ENCODE peak calls at places on chromosomes 6 and 20, in four cellular contexts. One of them, this sample, is unnamed.
A peak's percentile ranks its signal among the peaks of the same experiment; 100 is the strongest.

GRCh38 chr6:157005940-157006339 is 228.8 kb downstream of the ARID1B start:
- ATAC-seq in upper lobe of left lung: no peak
- ATAC-seq in HepG2: no peak
- ATAC-seq in A549: no peak
- ATAC-seq in this sample: no peak

GRCh38 chr6:44260451-44261297 is 3.3 kb upstream of the SLC35B2 start:
- ATAC-seq in upper lobe of left lung: no peak
- ATAC-seq in HepG2: no peak
- ATAC-seq in A549: no peak
- ATAC-seq in this sample: no peak

GRCh38 chr20:23032056-23032455 is 3.1 kb upstream of the SSTR4 start:
- ATAC-seq in upper lobe of left lung: no peak
- ATAC-seq in HepG2: no peak
- ATAC-seq in A549: no peak
- ATAC-seq in this sample: no peak

GRCh38 chr6:167748458-167749379 is 78.0 kb upstream of the AFDN start:
- ATAC-seq in upper lobe of left lung: no peak
- ATAC-seq in HepG2: peak; percentile 77
- ATAC-seq in A549: no peak
- ATAC-seq in this sample: no peak

GRCh38 chr6:161618816-161619454 is 345.1 kb upstream of the AGPAT4 start:
- ATAC-seq in upper lobe of left lung: no peak
- ATAC-seq in HepG2: peak; percentile 93
- ATAC-seq in A549: peak; percentile 94
- ATAC-seq in this sample: no peak

GRCh38 chr6:25872804-25873203 is 1.2 kb downstream of the SLC17A3 start:
- ATAC-seq in upper lobe of left lung: no peak
- ATAC-seq in HepG2: peak; percentile 60
- ATAC-seq in A549: no peak
- ATAC-seq in this sample: no peak

GRCh38 chr6:37507690-37508421 is 8.2 kb upstream of the CCDC167 start:
- ATAC-seq in upper lobe of left lung: no peak
- ATAC-seq in HepG2: no peak
- ATAC-seq in A549: no peak
- ATAC-seq in this sample: no peak

GRCh38 chr6:2770171-2770570 is 5.0 kb downstream of the WRNIP1 start:
- ATAC-seq in upper lobe of left lung: no peak
- ATAC-seq in HepG2: no peak
- ATAC-seq in A549: no peak
- ATAC-seq in this sample: no peak

GRCh38 chr20:63599396-63600050 is 25.5 kb upstream of the HELZ2 start:
- ATAC-seq in upper lobe of left lung: no peak
- ATAC-seq in HepG2: no peak
- ATAC-seq in A549: no peak
- ATAC-seq in this sample: no peak

GRCh38 chr20:19211661-19212523 is 550 bp upstream of the SLC24A3 start:
- ATAC-seq in upper lobe of left lung: peak; percentile 58
- ATAC-seq in HepG2: peak; percentile 12
- ATAC-seq in A549: peak; percentile 16
- ATAC-seq in this sample: peak; percentile 44

GRCh38 chr20:25533920-25534700 is 51.2 kb downstream of the NINL start:
- ATAC-seq in upper lobe of left lung: no peak
- ATAC-seq in HepG2: no peak
- ATAC-seq in A549: no peak
- ATAC-seq in this sample: no peak

GRCh38 chr20:22475662-22476061 is 108.7 kb downstream of the FOXA2 start:
- ATAC-seq in upper lobe of left lung: no peak
- ATAC-seq in HepG2: no peak
- ATAC-seq in A549: no peak
- ATAC-seq in this sample: no peak

GRCh38 chr6:88872962-88873361 is 90.5 kb downstream of the RNGTT start:
- ATAC-seq in upper lobe of left lung: no peak
- ATAC-seq in HepG2: no peak
- ATAC-seq in A549: no peak
- ATAC-seq in this sample: no peak

GRCh38 chr6:114989279-114989964 is 646.6 kb upstream of the HS3ST5 start:
- ATAC-seq in upper lobe of left lung: no peak
- ATAC-seq in HepG2: no peak
- ATAC-seq in A549: no peak
- ATAC-seq in this sample: no peak

GRCh38 chr20:41643504-41643938 is 25.3 kb upstream of the CHD6 start:
- ATAC-seq in upper lobe of left lung: peak; percentile 58
- ATAC-seq in HepG2: peak; percentile 96
- ATAC-seq in A549: peak; percentile 86
- ATAC-seq in this sample: no peak

GRCh38 chr6:117513174-117513573 is 30.7 kb downstream of the DCBLD1 start:
- ATAC-seq in upper lobe of left lung: no peak
- ATAC-seq in HepG2: no peak
- ATAC-seq in A549: peak; percentile 30
- ATAC-seq in this sample: no peak

GRCh38 chr6:51959744-51960383 is 127.5 kb downstream of the PKHD1 start:
- ATAC-seq in upper lobe of left lung: peak; percentile 46
- ATAC-seq in HepG2: peak; percentile 97
- ATAC-seq in A549: peak; percentile 78
- ATAC-seq in this sample: no peak

GRCh38 chr6:6483168-6483567 is 105.4 kb upstream of the LY86 start:
- ATAC-seq in upper lobe of left lung: no peak
- ATAC-seq in HepG2: no peak
- ATAC-seq in A549: no peak
- ATAC-seq in this sample: no peak

GRCh38 chr20:17611540-17612286 is 41.8 kb downstream of the DSTN start:
- ATAC-seq in upper lobe of left lung: peak; percentile 24
- ATAC-seq in HepG2: peak; percentile 14
- ATAC-seq in A549: peak; percentile 20
- ATAC-seq in this sample: peak; percentile 4

GRCh38 chr6:167298166-167298565 is 7.1 kb downstream of the UNC93A start:
- ATAC-seq in upper lobe of left lung: no peak
- ATAC-seq in HepG2: no peak
- ATAC-seq in A549: no peak
- ATAC-seq in this sample: no peak

GRCh38 chr6:155246825-155247224 is 17.0 kb upstream of the CLDN20 start:
- ATAC-seq in upper lobe of left lung: no peak
- ATAC-seq in HepG2: no peak
- ATAC-seq in A549: no peak
- ATAC-seq in this sample: no peak

GRCh38 chr6:155245193-155245592 is 18.6 kb upstream of the CLDN20 start:
- ATAC-seq in upper lobe of left lung: no peak
- ATAC-seq in HepG2: no peak
- ATAC-seq in A549: no peak
- ATAC-seq in this sample: no peak

GRCh38 chr6:155248021-155249001 is 15.5 kb upstream of the CLDN20 start:
- ATAC-seq in upper lobe of left lung: peak; percentile 94
- ATAC-seq in HepG2: peak; percentile 51
- ATAC-seq in A549: peak; percentile 49
- ATAC-seq in this sample: peak; percentile 67

GRCh38 chr6:155245871-155246270 is 17.9 kb upstream of the CLDN20 start:
- ATAC-seq in upper lobe of left lung: no peak
- ATAC-seq in HepG2: no peak
- ATAC-seq in A549: no peak
- ATAC-seq in this sample: no peak

DNA sequence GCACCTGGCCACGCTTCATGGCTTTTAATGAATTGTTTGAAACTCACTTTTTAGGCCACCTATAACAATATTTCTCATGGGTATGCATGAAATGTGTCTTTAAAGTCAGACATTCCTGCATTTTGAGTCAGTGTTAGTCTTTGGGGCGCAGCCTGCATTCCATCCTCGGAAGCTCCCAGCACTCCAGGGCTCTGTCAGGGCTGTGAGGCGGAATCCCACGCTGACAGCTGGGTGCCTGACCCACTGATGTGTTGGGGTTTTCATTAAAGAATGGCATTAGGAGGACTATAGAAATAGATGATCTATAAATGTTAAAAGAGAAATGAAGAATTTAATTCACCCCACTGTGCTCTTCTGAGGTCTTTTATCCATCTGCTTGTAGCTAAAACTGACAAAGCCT is 16.2 kb upstream of the CLDN20 start:
- ATAC-seq in upper lobe of left lung: peak; percentile 45
- ATAC-seq in HepG2: no peak
- ATAC-seq in A549: peak; percentile 87
- ATAC-seq in this sample: no peak
- TF ChIP-seq EP300 in upper lobe of left lung: no peak
- TF ChIP-seq EP300 in HepG2: no peak
- TF ChIP-seq EP300 in A549: no peak
- TF ChIP-seq EP300 in this sample: no peak

GRCh38 chr20:57468523-57469417 is 56.2 kb downstream of the CTCFL start:
- ATAC-seq in upper lobe of left lung: no peak
- ATAC-seq in HepG2: no peak
- ATAC-seq in A549: no peak
- ATAC-seq in this sample: no peak

GRCh38 chr20:57467742-57468141 is 57.2 kb downstream of the CTCFL start:
- ATAC-seq in upper lobe of left lung: no peak
- ATAC-seq in HepG2: no peak
- ATAC-seq in A549: no peak
- ATAC-seq in this sample: no peak

GRCh38 chr20:57464642-57465211 is 60.2 kb downstream of the CTCFL start:
- ATAC-seq in upper lobe of left lung: peak; percentile 38
- ATAC-seq in HepG2: peak; percentile 91
- ATAC-seq in A549: peak; percentile 73
- ATAC-seq in this sample: peak; percentile 48

GRCh38 chr20:57465486-57465885 is 59.5 kb downstream of the CTCFL start:
- ATAC-seq in upper lobe of left lung: no peak
- ATAC-seq in HepG2: no peak
- ATAC-seq in A549: no peak
- ATAC-seq in this sample: no peak

GRCh38 chr20:57465943-57466342 is 59.0 kb downstream of the CTCFL start:
- ATAC-seq in upper lobe of left lung: no peak
- ATAC-seq in HepG2: no peak
- ATAC-seq in A549: no peak
- ATAC-seq in this sample: no peak
- TF ChIP-seq CTCF in upper lobe of left lung: no peak
- TF ChIP-seq CTCF in HepG2: no peak
- TF ChIP-seq CTCF in A549: no peak
- TF ChIP-seq CTCF in this sample: no peak

GRCh38 chr6:158026054-158026900 is 44.6 kb downstream of the SYNJ2 start:
- ATAC-seq in upper lobe of left lung: peak; percentile 77
- ATAC-seq in HepG2: peak; percentile 46
- ATAC-seq in A549: peak; percentile 87
- ATAC-seq in this sample: peak; percentile 84
- TF ChIP-seq EP300 in upper lobe of left lung: no peak
- TF ChIP-seq EP300 in HepG2: no peak
- TF ChIP-seq EP300 in A549: peak; percentile 77
- TF ChIP-seq EP300 in this sample: no peak

DNA sequence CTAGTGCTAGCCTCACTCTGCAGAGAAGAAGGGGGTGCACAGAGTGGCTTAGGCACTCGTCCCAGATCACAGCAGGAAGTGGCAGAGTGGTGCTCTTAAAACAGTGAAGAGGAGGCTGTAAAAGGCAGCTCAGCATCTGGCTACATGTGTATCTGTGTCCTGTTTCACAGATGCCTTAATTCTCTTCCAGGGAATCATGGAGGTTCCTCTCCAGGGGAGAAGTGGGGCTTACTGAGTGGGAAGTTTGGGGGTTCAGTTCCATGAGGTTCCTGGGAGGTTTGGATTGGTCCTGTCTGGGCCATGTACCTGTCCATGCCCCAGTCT is 133.9 kb upstream of the KCNG1 start:
- ATAC-seq in upper lobe of left lung: no peak
- ATAC-seq in HepG2: no peak
- ATAC-seq in A549: no peak
- ATAC-seq in this sample: no peak
- TF ChIP-seq CTCF in upper lobe of left lung: no peak
- TF ChIP-seq CTCF in HepG2: no peak
- TF ChIP-seq CTCF in A549: no peak
- TF ChIP-seq CTCF in this sample: no peak

GRCh38 chr6:133951227-133951626 is 1.8 kb upstream of the TBPL1 start:
- ATAC-seq in upper lobe of left lung: no peak
- ATAC-seq in HepG2: no peak
- ATAC-seq in A549: no peak
- ATAC-seq in this sample: no peak

GRCh38 chr6:133953634-133954415 is 801 bp downstream of the TBPL1 start:
- ATAC-seq in upper lobe of left lung: no peak
- ATAC-seq in HepG2: peak; percentile 0
- ATAC-seq in A549: no peak
- ATAC-seq in this sample: no peak

GRCh38 chr6:133951881-133952814 is 876 bp upstream of the TBPL1 start:
- ATAC-seq in upper lobe of left lung: peak; percentile 69
- ATAC-seq in HepG2: peak; percentile 79
- ATAC-seq in A549: peak; percentile 83
- ATAC-seq in this sample: peak; percentile 46

GRCh38 chr6:133955136-133955576 is 2.1 kb downstream of the TBPL1 start:
- ATAC-seq in upper lobe of left lung: no peak
- ATAC-seq in HepG2: no peak
- ATAC-seq in A549: no peak
- ATAC-seq in this sample: no peak

DNA sequence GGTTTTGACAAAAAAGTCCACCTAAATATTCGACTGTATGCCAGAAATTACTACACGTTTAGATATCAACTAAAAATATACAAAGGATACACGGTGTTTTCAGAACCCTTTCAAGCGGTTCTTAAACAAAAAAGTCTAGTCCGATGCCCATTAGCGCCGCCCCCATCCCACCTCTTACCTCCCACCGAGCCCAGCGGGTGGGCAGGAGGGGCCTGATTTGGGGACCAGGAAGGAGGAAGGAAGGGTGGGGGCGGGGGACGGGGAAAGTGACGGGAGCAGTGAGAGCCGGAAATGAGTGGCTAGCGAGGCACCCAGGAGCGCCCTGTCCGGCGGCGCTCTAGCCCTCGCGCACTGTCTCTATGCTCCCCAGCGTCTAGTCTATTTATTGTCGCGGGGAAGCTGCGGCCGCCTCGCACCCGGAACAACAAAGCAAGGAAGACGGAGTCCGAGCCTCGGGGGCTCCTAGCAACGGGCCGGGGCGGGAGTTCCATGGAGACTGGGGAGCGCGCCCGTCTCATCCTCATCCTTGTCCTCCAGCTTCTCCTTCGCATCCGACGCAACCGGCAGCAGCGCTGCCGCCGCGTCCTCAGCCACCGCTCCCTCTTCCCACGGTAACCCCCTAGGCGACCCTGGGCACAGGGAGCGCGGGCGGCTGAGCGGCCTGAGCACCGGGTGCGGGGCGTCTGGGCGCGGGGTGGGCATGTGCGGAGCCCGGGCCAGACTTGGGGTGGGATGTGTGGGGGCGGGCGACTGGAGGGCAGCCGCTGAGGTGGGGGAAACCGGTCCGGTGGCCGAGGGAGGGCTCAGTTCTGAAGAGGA is at the start of gene TBPL1:
- ATAC-seq in upper lobe of left lung: peak; percentile 98
- ATAC-seq in HepG2: peak; percentile 97
- ATAC-seq in A549: peak; percentile 93
- ATAC-seq in this sample: peak; percentile 97
- TF ChIP-seq EP300 in upper lobe of left lung: no peak
- TF ChIP-seq EP300 in HepG2: no peak
- TF ChIP-seq EP300 in A549: no peak
- TF ChIP-seq EP300 in this sample: no peak

GRCh38 chr6:47733879-47734558 is 35.6 kb downstream of the ADGRF4 start:
- ATAC-seq in upper lobe of left lung: no peak
- ATAC-seq in HepG2: peak; percentile 73
- ATAC-seq in A549: no peak
- ATAC-seq in this sample: no peak
- TF ChIP-seq CTCF in upper lobe of left lung: peak; percentile 16
- TF ChIP-seq CTCF in HepG2: peak; percentile 59
- TF ChIP-seq CTCF in A549: peak; percentile 56
- TF ChIP-seq CTCF in this sample: no peak